ENCODE peak calls at places on chromosomes 5 and 9, in eight cellular contexts. One of them, this sample, is unnamed.

GRCh38 chr9:136079916-136080246 is 15.2 kb downstream of the NACC2 start:
- DNase-seq in pancreas: peak
- DNase-seq in AG08396: no peak
- DNase-seq in activated T-cell treated with anti-CD3 and anti-CD28 coated beads for 4 hours: no peak
- DNase-seq in SK-N-DZ: no peak
- DNase-seq in body of pancreas: no peak
- DNase-seq in neuronal stem cell: no peak
- DNase-seq in T-helper 2 cell: no peak
- DNase-seq in this sample: no peak

GRCh38 chr5:151615431-151615830 is 24.3 kb upstream of the FAT2 start:
- DNase-seq in pancreas: no peak
- DNase-seq in AG08396: no peak
- DNase-seq in activated T-cell treated with anti-CD3 and anti-CD28 coated beads for 4 hours: no peak
- DNase-seq in SK-N-DZ: no peak
- DNase-seq in body of pancreas: no peak
- DNase-seq in neuronal stem cell: no peak
- DNase-seq in T-helper 2 cell: no peak
- DNase-seq in this sample: no peak

GRCh38 chr5:53438079-53438478 is 42.4 kb upstream of the FST start:
- DNase-seq in pancreas: peak
- DNase-seq in AG08396: no peak
- DNase-seq in activated T-cell treated with anti-CD3 and anti-CD28 coated beads for 4 hours: no peak
- DNase-seq in SK-N-DZ: no peak
- DNase-seq in body of pancreas: no peak
- DNase-seq in neuronal stem cell: no peak
- DNase-seq in T-helper 2 cell: no peak
- DNase-seq in this sample: no peak

GRCh38 chr5:41404757-41405156 is 105.6 kb downstream of the PLCXD3 start:
- DNase-seq in pancreas: no peak
- DNase-seq in AG08396: no peak
- DNase-seq in activated T-cell treated with anti-CD3 and anti-CD28 coated beads for 4 hours: no peak
- DNase-seq in SK-N-DZ: no peak
- DNase-seq in body of pancreas: peak
- DNase-seq in neuronal stem cell: no peak
- DNase-seq in T-helper 2 cell: no peak
- DNase-seq in this sample: no peak

GRCh38 chr5:400282-401215 is 42.4 kb upstream of the EXOC3 start:
- DNase-seq in pancreas: no peak
- DNase-seq in AG08396: peak
- DNase-seq in activated T-cell treated with anti-CD3 and anti-CD28 coated beads for 4 hours: no peak
- DNase-seq in SK-N-DZ: no peak
- DNase-seq in body of pancreas: peak
- DNase-seq in neuronal stem cell: no peak
- DNase-seq in T-helper 2 cell: no peak
- DNase-seq in this sample: no peak

GRCh38 chr5:15267966-15268365 is 232.0 kb upstream of the FBXL7 start:
- DNase-seq in pancreas: no peak
- DNase-seq in AG08396: no peak
- DNase-seq in activated T-cell treated with anti-CD3 and anti-CD28 coated beads for 4 hours: no peak
- DNase-seq in SK-N-DZ: no peak
- DNase-seq in body of pancreas: no peak
- DNase-seq in neuronal stem cell: no peak
- DNase-seq in T-helper 2 cell: no peak
- DNase-seq in this sample: no peak

GRCh38 chr5:19927919-19928318 is 60.1 kb downstream of the CDH18 start:
- DNase-seq in pancreas: no peak
- DNase-seq in AG08396: no peak
- DNase-seq in activated T-cell treated with anti-CD3 and anti-CD28 coated beads for 4 hours: no peak
- DNase-seq in SK-N-DZ: peak
- DNase-seq in body of pancreas: no peak
- DNase-seq in neuronal stem cell: peak
- DNase-seq in T-helper 2 cell: no peak
- DNase-seq in this sample: no peak

GRCh38 chr9:117315236-117315635 is 99.6 kb downstream of the ASTN2 start:
- DNase-seq in pancreas: peak
- DNase-seq in AG08396: no peak
- DNase-seq in activated T-cell treated with anti-CD3 and anti-CD28 coated beads for 4 hours: no peak
- DNase-seq in SK-N-DZ: no peak
- DNase-seq in body of pancreas: peak
- DNase-seq in neuronal stem cell: no peak
- DNase-seq in T-helper 2 cell: no peak
- DNase-seq in this sample: no peak

GRCh38 chr9:15271403-15271802 is 35.6 kb downstream of the TTC39B start:
- DNase-seq in pancreas: no peak
- DNase-seq in AG08396: no peak
- DNase-seq in activated T-cell treated with anti-CD3 and anti-CD28 coated beads for 4 hours: no peak
- DNase-seq in SK-N-DZ: no peak
- DNase-seq in body of pancreas: no peak
- DNase-seq in neuronal stem cell: no peak
- DNase-seq in T-helper 2 cell: no peak
- DNase-seq in this sample: no peak

GRCh38 chr9:124363326-124364096 is 51.7 kb downstream of the PSMB7 start:
- DNase-seq in pancreas: no peak
- DNase-seq in AG08396: no peak
- DNase-seq in activated T-cell treated with anti-CD3 and anti-CD28 coated beads for 4 hours: no peak
- DNase-seq in SK-N-DZ: no peak
- DNase-seq in body of pancreas: no peak
- DNase-seq in neuronal stem cell: no peak
- DNase-seq in T-helper 2 cell: no peak
- DNase-seq in this sample: no peak

GRCh38 chr5:118253401-118254061 is 734.8 kb downstream of the DTWD2 start:
- DNase-seq in pancreas: no peak
- DNase-seq in AG08396: no peak
- DNase-seq in activated T-cell treated with anti-CD3 and anti-CD28 coated beads for 4 hours: no peak
- DNase-seq in SK-N-DZ: no peak
- DNase-seq in body of pancreas: no peak
- DNase-seq in neuronal stem cell: no peak
- DNase-seq in T-helper 2 cell: no peak
- DNase-seq in this sample: no peak

GRCh38 chr5:72817639-72818266 is 1.3 kb downstream of the TNPO1 start:
- DNase-seq in pancreas: no peak
- DNase-seq in AG08396: no peak
- DNase-seq in activated T-cell treated with anti-CD3 and anti-CD28 coated beads for 4 hours: no peak
- DNase-seq in SK-N-DZ: no peak
- DNase-seq in body of pancreas: no peak
- DNase-seq in neuronal stem cell: no peak
- DNase-seq in T-helper 2 cell: no peak
- DNase-seq in this sample: no peak

GRCh38 chr5:175640108-175640507 is 17.8 kb upstream of the HRH2 start:
- DNase-seq in pancreas: no peak
- DNase-seq in AG08396: no peak
- DNase-seq in activated T-cell treated with anti-CD3 and anti-CD28 coated beads for 4 hours: no peak
- DNase-seq in SK-N-DZ: no peak
- DNase-seq in body of pancreas: no peak
- DNase-seq in neuronal stem cell: no peak
- DNase-seq in T-helper 2 cell: no peak
- DNase-seq in this sample: no peak

GRCh38 chr5:72036951-72037350 is 70.3 kb upstream of the MAP1B start:
- DNase-seq in pancreas: no peak
- DNase-seq in AG08396: no peak
- DNase-seq in activated T-cell treated with anti-CD3 and anti-CD28 coated beads for 4 hours: no peak
- DNase-seq in SK-N-DZ: peak
- DNase-seq in body of pancreas: no peak
- DNase-seq in neuronal stem cell: no peak
- DNase-seq in T-helper 2 cell: no peak
- DNase-seq in this sample: no peak

GRCh38 chr9:13529321-13530104 is 250.0 kb upstream of the MPDZ start:
- DNase-seq in pancreas: no peak
- DNase-seq in AG08396: no peak
- DNase-seq in activated T-cell treated with anti-CD3 and anti-CD28 coated beads for 4 hours: no peak
- DNase-seq in SK-N-DZ: no peak
- DNase-seq in body of pancreas: no peak
- DNase-seq in neuronal stem cell: no peak
- DNase-seq in T-helper 2 cell: no peak
- DNase-seq in this sample: no peak

GRCh38 chr9:126295516-126295915 is 31.1 kb upstream of the MVB12B start:
- DNase-seq in pancreas: no peak
- DNase-seq in AG08396: no peak
- DNase-seq in activated T-cell treated with anti-CD3 and anti-CD28 coated beads for 4 hours: no peak
- DNase-seq in SK-N-DZ: no peak
- DNase-seq in body of pancreas: no peak
- DNase-seq in neuronal stem cell: no peak
- DNase-seq in T-helper 2 cell: no peak
- DNase-seq in this sample: no peak

GRCh38 chr9:82552784-82553183 is 510.2 kb downstream of the RASEF start:
- DNase-seq in pancreas: no peak
- DNase-seq in AG08396: no peak
- DNase-seq in activated T-cell treated with anti-CD3 and anti-CD28 coated beads for 4 hours: no peak
- DNase-seq in SK-N-DZ: no peak
- DNase-seq in body of pancreas: peak
- DNase-seq in neuronal stem cell: no peak
- DNase-seq in T-helper 2 cell: no peak
- DNase-seq in this sample: no peak

GRCh38 chr5:146366904-146367303 is 28.3 kb downstream of the POU4F3 start:
- DNase-seq in pancreas: no peak
- DNase-seq in AG08396: no peak
- DNase-seq in activated T-cell treated with anti-CD3 and anti-CD28 coated beads for 4 hours: no peak
- DNase-seq in SK-N-DZ: no peak
- DNase-seq in body of pancreas: no peak
- DNase-seq in neuronal stem cell: no peak
- DNase-seq in T-helper 2 cell: no peak
- DNase-seq in this sample: no peak

GRCh38 chr5:95842955-95843544 is 20.5 kb upstream of the GLRX start:
- DNase-seq in pancreas: no peak
- DNase-seq in AG08396: no peak
- DNase-seq in activated T-cell treated with anti-CD3 and anti-CD28 coated beads for 4 hours: no peak
- DNase-seq in SK-N-DZ: peak
- DNase-seq in body of pancreas: peak
- DNase-seq in neuronal stem cell: no peak
- DNase-seq in T-helper 2 cell: peak
- DNase-seq in this sample: peak

GRCh38 chr5:67770431-67771025 is 445.0 kb upstream of the PIK3R1 start:
- DNase-seq in pancreas: no peak
- DNase-seq in AG08396: no peak
- DNase-seq in activated T-cell treated with anti-CD3 and anti-CD28 coated beads for 4 hours: no peak
- DNase-seq in SK-N-DZ: no peak
- DNase-seq in body of pancreas: peak
- DNase-seq in neuronal stem cell: no peak
- DNase-seq in T-helper 2 cell: no peak
- DNase-seq in this sample: peak

GRCh38 chr5:68745459-68745858 is 348.4 kb upstream of the SLC30A5 start:
- DNase-seq in pancreas: no peak
- DNase-seq in AG08396: no peak
- DNase-seq in activated T-cell treated with anti-CD3 and anti-CD28 coated beads for 4 hours: no peak
- DNase-seq in SK-N-DZ: no peak
- DNase-seq in body of pancreas: no peak
- DNase-seq in neuronal stem cell: no peak
- DNase-seq in T-helper 2 cell: no peak
- DNase-seq in this sample: no peak